ENCODE peak calls at places on chromosomes 6 and 20, in ten cellular contexts. R is cardiac muscle cell, F is tibial nerve, U is prostate gland, O is endothelial cell of umbilical vein, K is lung, Y is upper lobe of right lung, S is heart left ventricle, T is thyroid gland, Q is mammary epithelial cell. P is an unnamed sample.
A peak's percentile ranks its signal among the peaks of the same experiment; 100 is the strongest.

GRCh38 chr6:157753291-157753690 is 69.8 kb upstream of the SNX9 start:
- DNase-seq in O (no peak), Q (peak; percentile 53), U (no peak), S (no peak), R (no peak), T (no peak), K (no peak), Y (no peak), F (no peak), P (no peak)

GRCh38 chr6:16769131-16769985 is 8.1 kb upstream of the ATXN1 start:
- DNase-seq in K (peak; percentile 77), F (no peak), Y (no peak), S (no peak), R (peak; percentile 9), U (peak; percentile 39), T (no peak), Q (peak; percentile 92), O (peak; percentile 91), P (no peak)

GRCh38 chr6:18978330-18979128 is 591.4 kb downstream of the RNF144B start:
- DNase-seq in U (peak; percentile 11), R (peak; percentile 75), F (no peak), S (peak; percentile 20), Y (no peak), O (no peak), Q (peak; percentile 22), K (no peak), T (no peak), P (no peak)

GRCh38 chr6:136964368-136964767 is 42.3 kb downstream of the SLC35D3 start:
- DNase-seq in Y (no peak), S (no peak), T (no peak), K (no peak), O (no peak), F (no peak), R (no peak), U (no peak), Q (no peak), P (no peak)

GRCh38 chr6:84553527-84553926 is 210.9 kb downstream of the TBX18 start:
- DNase-seq in R (no peak), U (no peak), O (no peak), Q (no peak), T (no peak), F (no peak), K (no peak), Y (no peak), S (no peak), P (no peak)

GRCh38 chr20:45372646-45373352 is 5.3 kb downstream of the TP53TG5 start:
- DNase-seq in K (no peak), U (no peak), F (no peak), S (peak; percentile 51), Y (peak; percentile 75), T (no peak), R (no peak), Q (no peak), O (peak; percentile 30), P (no peak)

GRCh38 chr6:142685852-142686718 is 258.9 kb downstream of the HIVEP2 start:
- DNase-seq in K (no peak), T (no peak), Y (no peak), Q (no peak), F (no peak), U (no peak), O (no peak), R (no peak), S (no peak), P (no peak)

GRCh38 chr20:23584434-23585199 is 16.3 kb upstream of the CST9L start:
- DNase-seq in U (no peak), S (no peak), K (no peak), F (no peak), T (no peak), Q (no peak), O (no peak), Y (no peak), R (no peak), P (no peak)

GRCh38 chr20:41411458-41411857 is 44.8 kb upstream of the EMILIN3 start:
- DNase-seq in O (peak; percentile 48), T (no peak), F (no peak), S (no peak), Y (no peak), K (no peak), R (no peak), Q (peak; percentile 5), U (no peak), P (no peak)

GRCh38 chr20:59994697-59995122 is 36.5 kb downstream of the CDH26 start:
- DNase-seq in Q (peak; percentile 95), U (peak; percentile 70), F (no peak), O (no peak), T (peak; percentile 19), K (peak; percentile 74), Y (peak; percentile 81), R (no peak), S (peak; percentile 51), P (no peak)

GRCh38 chr6:34218691-34219090 is 18.0 kb upstream of the HMGA1 start:
- DNase-seq in Q (no peak), T (no peak), F (no peak), R (no peak), Y (no peak), O (no peak), S (no peak), K (no peak), U (no peak), P (no peak)

GRCh38 chr6:109514946-109515345 is 31.9 kb upstream of the ZBTB24 start:
- DNase-seq in T (no peak), O (no peak), U (no peak), Y (no peak), F (no peak), R (no peak), K (no peak), Q (no peak), S (no peak), P (no peak)

GRCh38 chr20:43605715-43606114 is 15.0 kb downstream of the IFT52 start:
- DNase-seq in R (no peak), U (no peak), O (no peak), S (no peak), Y (no peak), K (no peak), T (no peak), Q (no peak), F (no peak), P (no peak)

GRCh38 chr6:8114956-8115355 is 12.6 kb upstream of the EEF1E1 start:
- DNase-seq in Q (no peak), S (no peak), K (no peak), U (no peak), F (no peak), O (no peak), Y (no peak), T (no peak), R (no peak), P (no peak)

DNA sequence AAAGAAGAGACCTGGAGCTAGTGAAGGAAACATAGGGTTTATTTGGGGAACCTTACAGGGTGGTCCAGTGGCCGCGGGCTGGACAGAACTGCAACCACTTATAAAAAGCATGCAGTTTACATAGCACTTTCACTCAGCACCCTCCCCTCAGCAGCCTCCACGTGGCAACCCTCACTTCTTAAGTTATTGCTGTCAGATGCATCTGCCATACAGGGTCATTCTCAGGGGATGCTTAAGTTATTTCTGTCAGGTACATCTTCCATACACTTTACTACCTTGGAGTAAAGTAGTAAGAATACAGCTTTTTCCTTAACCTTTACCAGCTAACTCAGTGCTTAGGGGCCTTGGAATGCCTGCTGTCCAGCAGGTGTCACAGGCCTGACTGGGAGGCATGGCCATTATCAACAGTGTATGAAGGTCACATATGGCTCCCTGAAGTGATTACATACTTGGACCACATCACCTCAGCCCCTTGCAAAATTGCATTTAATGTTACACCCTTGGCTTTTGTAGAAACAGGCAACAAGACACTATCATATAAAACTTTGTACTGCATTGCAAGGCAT is 2.0 kb upstream of the NOL7 start:
- DNase-seq in F (no peak), K (no peak), Q (no peak), R (peak; percentile 51), U (no peak), Y (no peak), S (no peak), O (no peak), T (no peak), P (no peak)
- H3K4me3 ChIP-seq in F (no peak overlapping the region), K (no peak overlapping the region), Q (no peak overlapping the region), R (no peak overlapping the region), U (no peak overlapping the region), Y (no peak overlapping the region), S (no peak overlapping the region), O (no peak overlapping the region), T (no peak overlapping the region), P (no peak overlapping the region)

DNA sequence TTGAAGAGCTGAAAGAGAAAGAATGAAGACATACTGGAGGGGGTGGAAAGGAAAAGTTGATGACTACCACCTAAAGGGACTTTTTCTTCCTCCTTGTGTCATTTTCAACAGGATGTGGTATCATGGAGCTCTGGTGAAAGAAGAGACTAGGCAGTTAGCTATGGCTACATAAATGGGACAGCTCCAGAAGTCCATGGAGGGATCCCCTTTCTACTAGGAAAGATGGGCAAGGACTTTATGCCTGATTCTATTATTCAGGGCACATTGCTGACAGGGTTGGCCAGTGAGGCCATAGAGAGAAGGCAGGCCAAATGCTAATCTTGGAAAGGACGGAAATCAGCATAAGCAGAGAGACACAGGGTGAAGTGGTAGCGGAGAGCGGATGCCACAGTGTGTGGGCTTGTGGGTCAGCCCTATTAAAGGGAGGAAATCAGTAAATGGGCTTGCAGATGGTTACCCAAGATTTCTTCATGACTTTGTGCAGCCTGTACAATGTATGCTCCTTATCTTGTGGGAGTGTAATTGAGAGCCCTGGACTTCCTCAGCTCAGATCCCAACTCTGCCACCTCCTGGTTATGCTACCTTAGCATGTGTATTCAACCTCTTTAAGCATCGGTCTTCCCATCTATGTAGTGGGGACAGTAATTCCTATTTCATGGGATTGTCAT is 77.4 kb upstream of the TMEM170B start:
- DNase-seq in R (no peak), O (peak; percentile 21), F (no peak), T (no peak), S (no peak), K (no peak), Q (peak; percentile 46), U (no peak), Y (no peak), P (no peak)
- TF ChIP-seq CTCF in R (peak; percentile 16), O (no peak), F (no peak), T (no peak), S (peak; percentile 22), K (peak; percentile 6), Q (peak; percentile 3), U (no peak), Y (peak; percentile 27), P (no peak)

GRCh38 chr6:101402618-101403002 is 9.1 kb downstream of the GRIK2 start:
- DNase-seq in S (peak; percentile 69), Y (peak; percentile 46), K (no peak), O (no peak), T (no peak), U (no peak), F (no peak), Q (no peak), R (peak; percentile 46), P (no peak)
- H3K27me3 ChIP-seq in S (peaks cover 60% of the 10 kb centered on the region), Y (peaks cover 45% of the 10 kb centered on the region), K (peaks cover 23% of the 10 kb centered on the region), O (peaks cover 24% of the 10 kb centered on the region), T (peaks cover 3% of the 10 kb centered on the region), U (no peaks in the 10 kb centered on the region), F (no peaks in the 10 kb centered on the region), Q (peaks cover 32% of the 10 kb centered on the region), R (peaks cover 73% of the 10 kb centered on the region), P (no peaks in the 10 kb centered on the region)

DNA sequence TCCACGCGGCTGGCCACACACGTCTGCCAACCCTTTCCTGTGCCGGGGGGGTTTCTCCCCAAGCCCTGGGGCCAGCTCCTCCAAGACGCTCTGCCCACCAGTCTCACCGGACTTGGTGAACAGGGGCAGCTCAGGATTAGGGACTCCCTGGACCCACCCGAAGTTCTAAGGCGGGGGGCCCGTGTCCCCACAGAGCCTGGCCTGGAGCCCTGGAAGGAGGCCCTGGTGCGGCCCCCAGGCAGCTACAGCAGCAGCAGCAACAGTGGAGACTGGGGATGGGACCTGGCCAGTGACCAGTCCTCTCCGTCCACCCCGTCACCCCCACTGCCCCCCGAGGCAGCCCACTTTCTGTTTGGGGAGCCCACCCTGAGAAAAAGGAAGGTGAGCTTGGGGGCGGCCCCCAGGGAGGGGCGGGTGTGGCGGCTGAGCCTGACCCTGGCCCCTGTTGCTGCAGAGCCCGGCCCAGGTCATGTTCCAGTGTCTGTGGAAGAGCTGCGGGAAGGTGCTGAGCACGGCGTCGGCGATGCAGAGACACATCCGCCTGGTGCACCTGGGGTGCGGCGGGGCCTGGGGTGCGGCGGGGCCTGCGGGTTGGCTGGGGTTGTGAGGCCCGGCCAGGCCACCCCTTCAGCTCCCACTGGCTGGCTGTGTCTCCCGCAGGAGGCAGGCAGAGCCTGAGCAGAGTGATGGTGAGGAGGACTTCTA is 2.3 kb downstream of the SLC2A4RG start:
- DNase-seq in U (no peak), O (no peak), K (no peak), T (no peak), Y (peak; percentile 66), R (no peak), S (no peak), F (no peak), Q (no peak), P (no peak)
- H3K4me3 ChIP-seq in U (no peak overlapping the region), O (no peak overlapping the region), K (no peak overlapping the region), T (no peak overlapping the region), Y (peak overlapping the region; percentile 63), R (peak overlapping the region; percentile 67), S (peak overlapping the region; percentile 67), F (no peak overlapping the region), Q (peak overlapping the region; percentile 60), P (peak overlapping the region; percentile 74)